ENCODE peak calls at places on chromosomes 13 and 19, in eight cellular contexts. One of them, this sample, is unnamed.

GRCh38 chr19:8338835-8339234 is 4.2 kb downstream of the KANK3 start:
- DNase-seq in AG04450: no peak
- DNase-seq in prostate gland: no peak
- DNase-seq in gastrocnemius medialis: no peak
- DNase-seq in fibroblast of mammary gland: no peak
- DNase-seq in fibroblast of lung: no peak
- DNase-seq in neural progenitor cell: no peak
- DNase-seq in pancreas: no peak
- DNase-seq in this sample: no peak

GRCh38 chr19:11261431-11261901 is 858 bp downstream of the DOCK6 start:
- DNase-seq in neural progenitor cell: peak
- DNase-seq in AG04450: no peak
- DNase-seq in prostate gland: no peak
- DNase-seq in pancreas: no peak
- DNase-seq in gastrocnemius medialis: no peak
- DNase-seq in fibroblast of lung: no peak
- DNase-seq in fibroblast of mammary gland: no peak
- DNase-seq in this sample: no peak

GRCh38 chr13:36709136-36709895 is 35.5 kb downstream of the SERTM1 start:
- DNase-seq in AG04450: no peak
- DNase-seq in fibroblast of mammary gland: no peak
- DNase-seq in fibroblast of lung: no peak
- DNase-seq in neural progenitor cell: no peak
- DNase-seq in gastrocnemius medialis: no peak
- DNase-seq in pancreas: no peak
- DNase-seq in prostate gland: no peak
- DNase-seq in this sample: no peak

GRCh38 chr19:33394006-33394722 is 20.7 kb downstream of the CEBPG start:
- DNase-seq in AG04450: no peak
- DNase-seq in gastrocnemius medialis: peak
- DNase-seq in pancreas: no peak
- DNase-seq in neural progenitor cell: no peak
- DNase-seq in prostate gland: no peak
- DNase-seq in fibroblast of mammary gland: peak
- DNase-seq in fibroblast of lung: peak
- DNase-seq in this sample: no peak

GRCh38 chr13:39777527-39778061 is 122.1 kb downstream of the COG6 start:
- DNase-seq in fibroblast of lung: peak
- DNase-seq in pancreas: no peak
- DNase-seq in gastrocnemius medialis: no peak
- DNase-seq in neural progenitor cell: peak
- DNase-seq in AG04450: peak
- DNase-seq in prostate gland: no peak
- DNase-seq in fibroblast of mammary gland: peak
- DNase-seq in this sample: no peak

GRCh38 chr13:85266331-85266730 is 532.9 kb downstream of the SLITRK6 start:
- DNase-seq in gastrocnemius medialis: no peak
- DNase-seq in neural progenitor cell: no peak
- DNase-seq in pancreas: no peak
- DNase-seq in AG04450: no peak
- DNase-seq in prostate gland: no peak
- DNase-seq in fibroblast of mammary gland: no peak
- DNase-seq in fibroblast of lung: no peak
- DNase-seq in this sample: no peak

GRCh38 chr19:43966079-43966694 is 15.2 kb downstream of the ZNF221 start:
- DNase-seq in fibroblast of lung: peak
- DNase-seq in AG04450: no peak
- DNase-seq in pancreas: no peak
- DNase-seq in fibroblast of mammary gland: peak
- DNase-seq in prostate gland: no peak
- DNase-seq in neural progenitor cell: no peak
- DNase-seq in gastrocnemius medialis: no peak
- DNase-seq in this sample: no peak

GRCh38 chr13:80235131-80235530 is 105.8 kb downstream of the SPRY2 start:
- DNase-seq in fibroblast of lung: peak
- DNase-seq in gastrocnemius medialis: no peak
- DNase-seq in prostate gland: no peak
- DNase-seq in AG04450: no peak
- DNase-seq in pancreas: no peak
- DNase-seq in neural progenitor cell: no peak
- DNase-seq in fibroblast of mammary gland: no peak
- DNase-seq in this sample: no peak

GRCh38 chr13:97030705-97031452 is 36.6 kb upstream of the OXGR1 start:
- DNase-seq in gastrocnemius medialis: no peak
- DNase-seq in neural progenitor cell: peak
- DNase-seq in prostate gland: no peak
- DNase-seq in fibroblast of mammary gland: peak
- DNase-seq in fibroblast of lung: peak
- DNase-seq in pancreas: no peak
- DNase-seq in AG04450: peak
- DNase-seq in this sample: no peak

GRCh38 chr19:15583346-15583745 is 31.7 kb upstream of the CYP4F8 start:
- DNase-seq in AG04450: no peak
- DNase-seq in fibroblast of lung: no peak
- DNase-seq in neural progenitor cell: no peak
- DNase-seq in gastrocnemius medialis: no peak
- DNase-seq in pancreas: no peak
- DNase-seq in fibroblast of mammary gland: no peak
- DNase-seq in prostate gland: no peak
- DNase-seq in this sample: no peak

GRCh38 chr19:35797663-35798062 is 15.0 kb downstream of the PRODH2 start:
- DNase-seq in pancreas: peak
- DNase-seq in prostate gland: no peak
- DNase-seq in fibroblast of mammary gland: no peak
- DNase-seq in neural progenitor cell: peak
- DNase-seq in fibroblast of lung: no peak
- DNase-seq in AG04450: no peak
- DNase-seq in gastrocnemius medialis: no peak
- DNase-seq in this sample: no peak

GRCh38 chr13:28347456-28348371 is 147.2 kb downstream of the FLT1 start:
- DNase-seq in AG04450: no peak
- DNase-seq in prostate gland: no peak
- DNase-seq in fibroblast of mammary gland: peak
- DNase-seq in fibroblast of lung: no peak
- DNase-seq in neural progenitor cell: no peak
- DNase-seq in gastrocnemius medialis: no peak
- DNase-seq in pancreas: no peak
- DNase-seq in this sample: no peak

GRCh38 chr19:10450853-10451609 is 30.7 kb downstream of the PDE4A start:
- DNase-seq in prostate gland: no peak
- DNase-seq in gastrocnemius medialis: no peak
- DNase-seq in pancreas: no peak
- DNase-seq in neural progenitor cell: peak
- DNase-seq in fibroblast of lung: no peak
- DNase-seq in fibroblast of mammary gland: no peak
- DNase-seq in AG04450: no peak
- DNase-seq in this sample: no peak

GRCh38 chr13:97434417-97435296 is 688 bp downstream of the RAP2A start:
- DNase-seq in gastrocnemius medialis: peak
- DNase-seq in fibroblast of lung: no peak
- DNase-seq in prostate gland: peak
- DNase-seq in neural progenitor cell: no peak
- DNase-seq in fibroblast of mammary gland: peak
- DNase-seq in pancreas: peak
- DNase-seq in AG04450: no peak
- DNase-seq in this sample: no peak

GRCh38 chr19:461664-462551 is 1.1 kb upstream of the SHC2 start:
- DNase-seq in pancreas: peak
- DNase-seq in prostate gland: peak
- DNase-seq in fibroblast of mammary gland: no peak
- DNase-seq in fibroblast of lung: no peak
- DNase-seq in AG04450: no peak
- DNase-seq in gastrocnemius medialis: no peak
- DNase-seq in neural progenitor cell: peak
- DNase-seq in this sample: no peak

GRCh38 chr19:3494051-3494450 is 6.4 kb downstream of the DOHH start:
- DNase-seq in pancreas: no peak
- DNase-seq in gastrocnemius medialis: no peak
- DNase-seq in fibroblast of lung: no peak
- DNase-seq in AG04450: no peak
- DNase-seq in fibroblast of mammary gland: no peak
- DNase-seq in neural progenitor cell: peak
- DNase-seq in prostate gland: no peak
- DNase-seq in this sample: no peak

GRCh38 chr13:70353096-70353495 is 244.8 kb upstream of the KLHL1 start:
- DNase-seq in prostate gland: no peak
- DNase-seq in fibroblast of lung: no peak
- DNase-seq in fibroblast of mammary gland: no peak
- DNase-seq in gastrocnemius medialis: no peak
- DNase-seq in pancreas: no peak
- DNase-seq in AG04450: no peak
- DNase-seq in neural progenitor cell: peak
- DNase-seq in this sample: no peak

GRCh38 chr19:50728084-50728737 is 5.0 kb downstream of the CLEC11A start:
- DNase-seq in fibroblast of mammary gland: peak
- DNase-seq in neural progenitor cell: peak
- DNase-seq in prostate gland: peak
- DNase-seq in pancreas: peak
- DNase-seq in gastrocnemius medialis: peak
- DNase-seq in fibroblast of lung: peak
- DNase-seq in AG04450: no peak
- DNase-seq in this sample: no peak

GRCh38 chr13:45121421-45121820 is 1.1 kb downstream of the GTF2F2 start:
- DNase-seq in pancreas: no peak
- DNase-seq in fibroblast of mammary gland: peak
- DNase-seq in AG04450: no peak
- DNase-seq in fibroblast of lung: peak
- DNase-seq in gastrocnemius medialis: no peak
- DNase-seq in prostate gland: no peak
- DNase-seq in neural progenitor cell: peak
- DNase-seq in this sample: no peak
- H3K4me3 ChIP-seq in pancreas: peak
- H3K4me3 ChIP-seq in fibroblast of mammary gland: peak
- H3K4me3 ChIP-seq in AG04450: peak
- H3K4me3 ChIP-seq in fibroblast of lung: peak
- H3K4me3 ChIP-seq in gastrocnemius medialis: peak
- H3K4me3 ChIP-seq in prostate gland: peak
- H3K4me3 ChIP-seq in neural progenitor cell: peak
- H3K4me3 ChIP-seq in this sample: peak

GRCh38 chr19:40682431-40682964 is 8.0 kb downstream of the NUMBL start:
- DNase-seq in pancreas: no peak
- DNase-seq in prostate gland: no peak
- DNase-seq in fibroblast of mammary gland: no peak
- DNase-seq in neural progenitor cell: no peak
- DNase-seq in gastrocnemius medialis: no peak
- DNase-seq in fibroblast of lung: no peak
- DNase-seq in AG04450: no peak
- DNase-seq in this sample: no peak
- TF ChIP-seq CTCF in pancreas: no peak
- TF ChIP-seq CTCF in prostate gland: no peak
- TF ChIP-seq CTCF in fibroblast of mammary gland: no peak
- TF ChIP-seq CTCF in neural progenitor cell: no peak
- TF ChIP-seq CTCF in gastrocnemius medialis: no peak
- TF ChIP-seq CTCF in fibroblast of lung: no peak
- TF ChIP-seq CTCF in AG04450: no peak
- TF ChIP-seq CTCF in this sample: no peak

DNA sequence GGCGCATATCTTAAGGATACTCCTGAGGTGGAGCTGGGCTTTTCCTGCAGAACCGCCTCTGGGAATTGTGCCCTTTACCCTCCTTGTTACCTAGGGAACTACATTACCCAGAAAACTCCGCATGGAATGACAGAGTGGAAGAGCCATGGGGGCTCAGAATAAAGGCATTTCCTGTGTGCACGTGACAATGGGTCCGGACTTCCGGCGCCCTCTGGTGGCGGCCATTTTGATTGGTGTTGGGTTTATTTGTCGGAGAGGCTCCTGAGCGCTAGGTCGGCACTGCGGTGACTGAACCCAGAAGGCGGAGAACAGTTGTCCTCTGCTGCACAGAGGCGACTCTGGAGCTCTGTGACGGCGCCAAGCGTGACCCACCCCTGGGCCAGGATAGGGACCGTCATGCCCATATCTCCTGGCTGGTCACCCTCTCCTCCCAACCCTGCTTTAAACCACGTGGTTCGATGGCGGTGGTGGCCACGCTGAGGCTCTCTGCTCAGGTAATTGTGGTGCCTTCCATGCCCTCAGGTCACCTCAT is at the start of gene ZNF587B:
- DNase-seq in prostate gland: peak
- DNase-seq in neural progenitor cell: peak
- DNase-seq in fibroblast of mammary gland: peak
- DNase-seq in fibroblast of lung: peak
- DNase-seq in AG04450: peak
- DNase-seq in gastrocnemius medialis: peak
- DNase-seq in pancreas: no peak
- DNase-seq in this sample: no peak
- H3K4me3 ChIP-seq in prostate gland: peak
- H3K4me3 ChIP-seq in neural progenitor cell: peak
- H3K4me3 ChIP-seq in fibroblast of mammary gland: peak
- H3K4me3 ChIP-seq in fibroblast of lung: peak
- H3K4me3 ChIP-seq in AG04450: peak
- H3K4me3 ChIP-seq in gastrocnemius medialis: peak
- H3K4me3 ChIP-seq in pancreas: peak
- H3K4me3 ChIP-seq in this sample: no peak

GRCh38 chr13:87666826-87667225 is 4.3 kb upstream of the SLITRK5 start:
- DNase-seq in pancreas: no peak
- DNase-seq in AG04450: no peak
- DNase-seq in fibroblast of mammary gland: no peak
- DNase-seq in fibroblast of lung: peak
- DNase-seq in neural progenitor cell: no peak
- DNase-seq in prostate gland: no peak
- DNase-seq in gastrocnemius medialis: no peak
- DNase-seq in this sample: no peak

GRCh38 chr13:87671031-87671823 is at the start of gene SLITRK5:
- DNase-seq in pancreas: peak
- DNase-seq in prostate gland: peak
- DNase-seq in fibroblast of mammary gland: peak
- DNase-seq in AG04450: no peak
- DNase-seq in fibroblast of lung: peak
- DNase-seq in neural progenitor cell: peak
- DNase-seq in gastrocnemius medialis: peak
- DNase-seq in this sample: no peak

GRCh38 chr13:87667686-87668085 is 3.5 kb upstream of the SLITRK5 start:
- DNase-seq in fibroblast of lung: no peak
- DNase-seq in fibroblast of mammary gland: no peak
- DNase-seq in AG04450: no peak
- DNase-seq in gastrocnemius medialis: no peak
- DNase-seq in prostate gland: no peak
- DNase-seq in pancreas: no peak
- DNase-seq in neural progenitor cell: no peak
- DNase-seq in this sample: no peak

GRCh38 chr13:87671824-87672603 is 843 bp downstream of the SLITRK5 start:
- DNase-seq in fibroblast of lung: peak
- DNase-seq in prostate gland: no peak
- DNase-seq in gastrocnemius medialis: no peak
- DNase-seq in AG04450: no peak
- DNase-seq in neural progenitor cell: peak
- DNase-seq in pancreas: no peak
- DNase-seq in fibroblast of mammary gland: no peak
- DNase-seq in this sample: no peak

DNA sequence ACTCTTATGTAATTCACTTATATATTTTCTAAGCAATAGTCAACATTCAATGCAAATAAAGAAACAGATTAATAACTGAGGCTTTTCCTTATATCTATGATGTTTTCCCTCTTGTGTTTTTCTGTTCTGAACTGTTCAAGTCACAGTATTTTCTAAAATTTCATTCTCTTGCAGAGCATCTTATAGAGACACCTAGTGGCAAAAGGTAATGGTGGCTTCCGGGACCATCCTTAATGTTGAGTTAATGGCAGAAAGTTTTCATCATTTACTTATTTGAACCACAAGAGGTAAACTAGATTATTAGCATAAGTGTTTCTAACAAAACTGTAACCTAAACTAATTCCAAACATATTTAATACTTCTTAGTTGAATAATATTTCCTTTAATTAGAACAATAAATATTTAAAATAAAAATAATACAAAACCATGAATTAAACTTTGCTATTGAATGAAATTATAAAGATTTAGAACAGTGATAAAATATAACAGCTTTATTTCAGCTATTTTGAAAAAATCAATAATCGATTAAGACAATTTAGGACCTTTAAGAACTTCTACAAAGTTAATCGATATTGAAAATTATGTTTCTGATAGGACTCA is 1.7 kb upstream of the SLITRK5 start:
- DNase-seq in fibroblast of lung: peak
- DNase-seq in neural progenitor cell: peak
- DNase-seq in fibroblast of mammary gland: peak
- DNase-seq in prostate gland: no peak
- DNase-seq in gastrocnemius medialis: no peak
- DNase-seq in pancreas: no peak
- DNase-seq in AG04450: no peak
- DNase-seq in this sample: no peak
- TF ChIP-seq CTCF in fibroblast of lung: peak
- TF ChIP-seq CTCF in neural progenitor cell: peak
- TF ChIP-seq CTCF in fibroblast of mammary gland: peak
- TF ChIP-seq CTCF in prostate gland: peak
- TF ChIP-seq CTCF in gastrocnemius medialis: no peak
- TF ChIP-seq CTCF in pancreas: no peak
- TF ChIP-seq CTCF in AG04450: peak
- TF ChIP-seq CTCF in this sample: peak